ENCODE peak calls at places on chromosomes 13 and 19, in four cellular contexts. Z is H9, G is H1, H is mesendoderm. A is an unnamed sample.

GRCh38 chr19:591099-591958 is 1.6 kb downstream of the HCN2 start:
- DNase-seq in Z (no peak), G (peak; percentile 82), H (no peak), A (no peak)

GRCh38 chr19:3374369-3375112 is 8.2 kb downstream of the NFIC start:
- DNase-seq in Z (no peak), G (no peak), H (no peak), A (no peak)

GRCh38 chr19:18725755-18726416 is 42.4 kb downstream of the CRTC1 start:
- DNase-seq in Z (peak; percentile 20), G (no peak), H (no peak), A (no peak)

GRCh38 chr13:93794197-93794885 is 567.7 kb downstream of the GPC6 start:
- DNase-seq in Z (no peak), G (no peak), H (no peak), A (peak; percentile 42)

GRCh38 chr19:51799998-51800848 is 5.3 kb downstream of the FPR3 start:
- DNase-seq in Z (no peak), G (no peak), H (no peak), A (peak; percentile 60)

GRCh38 chr19:47432499-47432898 is 13.2 kb upstream of the MEIS3 start:
- DNase-seq in Z (no peak), G (no peak), H (no peak), A (no peak)

GRCh38 chr19:4415352-4415751 is 12.9 kb downstream of the CHAF1A start:
- DNase-seq in Z (peak; percentile 43), G (no peak), H (peak; percentile 59), A (no peak)

GRCh38 chr19:8655340-8655709 is 24.9 kb downstream of the NFILZ start:
- DNase-seq in Z (no peak), G (no peak), H (no peak), A (no peak)

GRCh38 chr19:53432088-53432661 is 391 bp downstream of the ZNF761 start:
- DNase-seq in Z (no peak), G (peak; percentile 56), H (peak; percentile 34), A (peak; percentile 13)

GRCh38 chr19:3080281-3080680 is 13.9 kb upstream of the GNA11 start:
- DNase-seq in Z (no peak), G (no peak), H (no peak), A (peak; percentile 63)

GRCh38 chr19:15293751-15294505 is 38.4 kb downstream of the BRD4 start:
- DNase-seq in Z (no peak), G (no peak), H (peak; percentile 58), A (peak; percentile 66)

GRCh38 chr19:15292847-15293582 is 39.3 kb downstream of the BRD4 start:
- DNase-seq in Z (no peak), G (no peak), H (no peak), A (no peak)

GRCh38 chr19:15291666-15292065 is 40.7 kb downstream of the BRD4 start:
- DNase-seq in Z (no peak), G (no peak), H (no peak), A (peak; percentile 81)

GRCh38 chr19:15291089-15291488 is 41.2 kb downstream of the BRD4 start:
- DNase-seq in Z (no peak), G (no peak), H (no peak), A (peak; percentile 83)

DNA sequence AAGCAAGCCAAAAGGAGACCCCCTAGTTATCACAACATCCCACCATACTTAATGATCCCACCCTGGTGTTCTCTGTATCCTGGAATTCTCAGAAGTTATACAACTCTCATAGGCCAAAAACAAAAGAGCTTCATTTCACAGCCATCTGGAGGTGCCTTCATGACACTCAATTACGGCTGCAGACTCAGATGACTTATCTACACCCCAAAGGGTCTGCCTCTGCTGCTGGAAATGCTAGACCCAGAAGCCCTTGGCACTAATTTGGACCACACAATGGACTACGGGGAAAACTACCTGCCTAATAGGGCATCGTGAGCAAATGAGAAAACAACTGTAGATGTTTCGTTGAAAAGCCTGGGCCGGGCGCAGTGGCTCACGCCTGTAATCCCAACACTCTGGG is 40.2 kb downstream of the BRD4 start:
- DNase-seq in Z (no peak), G (no peak), H (no peak), A (no peak)
- H3K56ac ChIP-seq in Z (no peak overlapping the region), G (no peak overlapping the region), H (no peak overlapping the region), A (no peak overlapping the region)

DNA sequence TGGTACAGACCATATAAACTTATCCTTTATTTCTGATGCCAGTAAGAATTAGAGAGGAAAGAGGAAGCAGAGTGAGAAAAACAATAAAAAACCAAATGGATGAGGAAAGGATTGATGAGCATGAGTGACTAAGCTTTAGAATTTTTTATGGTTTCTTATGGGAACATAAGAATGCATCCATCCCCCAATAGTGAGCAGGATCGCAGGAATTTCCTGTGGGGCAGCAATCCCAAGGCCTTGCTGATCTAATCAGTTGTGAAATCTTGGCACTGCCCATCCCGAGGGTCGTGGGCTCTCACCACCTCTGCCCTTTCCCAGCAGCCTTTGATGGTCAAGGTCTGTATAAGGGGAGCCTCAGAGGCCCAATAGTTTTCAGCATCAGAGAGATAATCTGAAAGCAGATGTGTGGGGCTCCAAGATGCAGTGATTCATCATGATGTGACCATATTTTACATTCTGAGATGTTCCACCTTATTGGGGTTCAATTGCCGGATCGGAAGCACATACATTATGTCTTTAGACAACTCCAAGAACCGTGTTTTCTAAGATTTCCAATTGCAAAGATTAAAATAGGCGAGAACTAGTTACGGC is 222.1 kb downstream of the DNAJC15 start:
- DNase-seq in Z (no peak), G (no peak), H (no peak), A (peak; percentile 92)
- H2BK120ac ChIP-seq in Z (no peak overlapping the region), G (no peak overlapping the region), H (no peak overlapping the region), A (peak overlapping the region; percentile 100)

GRCh38 chr19:50736338-50736737 is 13.2 kb downstream of the CLEC11A start:
- DNase-seq in Z (no peak), G (no peak), H (no peak), A (no peak)
- H3K56ac ChIP-seq in Z (no peak overlapping the region), G (no peak overlapping the region), H (no peak overlapping the region), A (no peak overlapping the region)

GRCh38 chr19:54883228-54883627 is 9.2 kb downstream of the FCAR start:
- DNase-seq in Z (no peak), G (no peak), H (no peak), A (no peak)

GRCh38 chr19:54882758-54883157 is 8.7 kb downstream of the FCAR start:
- DNase-seq in Z (no peak), G (no peak), H (peak; percentile 28), A (no peak)

GRCh38 chr19:54881884-54882283 is 7.8 kb downstream of the FCAR start:
- DNase-seq in Z (no peak), G (no peak), H (no peak), A (no peak)
- H2BK120ac ChIP-seq in Z (no peak overlapping the region), G (no peak overlapping the region), H (no peak overlapping the region), A (no peak overlapping the region)

GRCh38 chr13:110302986-110303385 is 4.0 kb downstream of the COL4A1 start:
- DNase-seq in Z (no peak), G (no peak), H (no peak), A (no peak)

GRCh38 chr13:110301606-110302131 is 5.3 kb downstream of the COL4A1 start:
- DNase-seq in Z (no peak), G (no peak), H (peak; percentile 72), A (peak; percentile 90)

GRCh38 chr13:110301083-110301482 is 5.9 kb downstream of the COL4A1 start:
- DNase-seq in Z (no peak), G (no peak), H (no peak), A (no peak)

GRCh38 chr13:110303644-110304043 is 3.3 kb downstream of the COL4A1 start:
- DNase-seq in Z (no peak), G (no peak), H (no peak), A (no peak)

GRCh38 chr13:110302154-110302553 is 4.8 kb downstream of the COL4A1 start:
- DNase-seq in Z (no peak), G (no peak), H (no peak), A (no peak)
- H3K56ac ChIP-seq in Z (no peak overlapping the region), G (no peak overlapping the region), H (peak overlapping the region; percentile 35), A (peak overlapping the region; percentile 8)

GRCh38 chr13:34588362-34588761 is 353.7 kb upstream of the NBEA start:
- DNase-seq in Z (no peak), G (no peak), H (no peak), A (no peak)

GRCh38 chr13:34594507-34594906 is 347.6 kb upstream of the NBEA start:
- DNase-seq in Z (no peak), G (no peak), H (no peak), A (no peak)

GRCh38 chr13:34589581-34589980 is 352.5 kb upstream of the NBEA start:
- DNase-seq in Z (no peak), G (no peak), H (no peak), A (no peak)

GRCh38 chr13:34591163-34591562 is 350.9 kb upstream of the NBEA start:
- DNase-seq in Z (no peak), G (no peak), H (no peak), A (no peak)

DNA sequence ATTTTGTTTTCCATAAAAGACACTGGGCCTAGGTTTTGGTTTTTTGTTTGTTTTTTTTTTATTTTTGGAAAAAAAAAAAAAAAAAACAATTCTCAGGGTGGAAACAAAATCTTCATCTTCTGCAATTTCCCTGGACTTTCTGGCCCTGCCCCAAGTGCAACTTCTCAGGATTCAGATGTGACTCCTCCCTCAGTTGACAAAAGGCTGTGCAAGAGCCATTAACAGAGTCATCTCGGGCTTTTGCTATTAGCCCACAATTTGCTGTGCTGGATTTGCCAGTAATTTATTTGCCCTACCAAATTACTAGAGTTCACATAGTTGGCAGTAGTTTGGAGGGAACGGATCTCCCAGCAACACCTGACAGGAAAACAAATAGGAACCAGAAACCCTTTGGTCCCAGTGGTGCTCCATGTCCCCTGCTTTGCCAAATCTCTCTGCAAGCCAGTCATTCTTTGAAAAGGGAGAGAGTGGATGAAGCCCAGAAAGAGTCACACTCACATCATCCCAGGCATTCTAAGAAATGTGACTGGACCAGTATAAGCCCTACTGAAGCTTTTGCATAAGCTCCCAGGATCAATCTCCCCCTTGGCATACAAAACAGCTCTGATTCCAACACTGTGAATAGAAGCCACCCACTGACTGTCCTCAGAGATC is 350.1 kb upstream of the NBEA start:
- DNase-seq in Z (no peak), G (no peak), H (peak; percentile 18), A (no peak)
- H2BK120ac ChIP-seq in Z (no peak overlapping the region), G (no peak overlapping the region), H (no peak overlapping the region), A (no peak overlapping the region)

DNA sequence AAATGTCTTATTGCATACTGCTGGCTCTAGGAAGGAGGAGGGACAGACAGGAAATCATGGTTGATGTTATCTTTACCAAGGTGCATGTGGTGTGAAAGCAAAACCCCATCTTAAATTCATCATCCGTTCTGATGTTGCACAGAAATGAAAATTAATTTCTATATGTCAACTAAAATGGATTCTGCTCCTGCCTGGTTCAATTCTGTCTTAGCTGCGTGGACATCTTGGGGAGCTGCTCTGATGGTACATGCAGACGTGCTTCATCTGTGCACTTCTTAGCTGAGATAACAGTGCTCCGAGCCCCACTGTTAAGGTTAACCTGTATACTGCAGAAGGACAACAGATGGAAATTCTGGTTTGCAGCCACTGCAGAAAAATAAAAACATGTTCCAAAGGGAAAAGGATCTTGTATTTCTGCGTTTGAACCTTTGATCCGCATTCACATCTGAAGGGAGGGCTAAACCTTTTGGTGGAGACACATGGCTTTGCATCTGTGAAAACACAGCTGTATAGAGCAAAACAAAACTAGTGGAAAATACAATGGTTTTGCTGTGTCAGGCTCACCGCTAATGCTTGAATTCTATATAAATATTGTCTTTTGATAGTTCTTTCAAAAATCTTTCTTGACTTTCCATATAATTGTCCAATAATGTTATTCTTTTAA is 155.7 kb downstream of the TM9SF2 start:
- DNase-seq in Z (no peak), G (no peak), H (peak; percentile 42), A (no peak)
- H3K56ac ChIP-seq in Z (no peak overlapping the region), G (no peak overlapping the region), H (peak overlapping the region; percentile 78), A (no peak overlapping the region)

A was measured in IMR-90.